ENCODE peak calls at places on chromosomes 11 and 22, in ten cellular contexts. T is AG09319, P is spleen, K is T-cell, S is fibroblast of the conjunctiva, U is mesenchymal stem cell, O is left lung, W is NCI-H69, F is T-helper 22 cell, G is HCT116. C is an unnamed sample.

GRCh38 chr11:68386331-68386978 is 74.1 kb downstream of the LRP5 start:
- DNase-seq in T (no peak), P (no peak), K (no peak), S (no peak), U (no peak), O (peak), W (no peak), F (no peak), G (peak), C (no peak)

GRCh38 chr11:21514298-21514697 is 678.6 kb upstream of the ANO5 start:
- DNase-seq in T (no peak), P (no peak), K (no peak), S (no peak), U (no peak), O (no peak), W (peak), F (no peak), G (no peak), C (no peak)

GRCh38 chr11:48081151-48082010 is 101.0 kb downstream of the PTPRJ start:
- DNase-seq in T (no peak), P (peak), K (peak), S (no peak), U (peak), O (no peak), W (no peak), F (no peak), G (no peak), C (peak)

GRCh38 chr11:8111636-8112035 is 30.6 kb downstream of the TUB start:
- DNase-seq in T (no peak), P (peak), K (no peak), S (no peak), U (no peak), O (no peak), W (no peak), F (no peak), G (no peak), C (no peak)

GRCh38 chr11:123363556-123363955 is 66.5 kb upstream of the GRAMD1B start:
- DNase-seq in T (no peak), P (no peak), K (no peak), S (no peak), U (no peak), O (no peak), W (no peak), F (no peak), G (no peak), C (peak)

GRCh38 chr11:33699515-33700424 is 856 bp downstream of the C11orf91 start:
- DNase-seq in T (no peak), P (no peak), K (no peak), S (no peak), U (no peak), O (no peak), W (peak), F (no peak), G (no peak), C (peak)

GRCh38 chr22:27196483-27196882 is 539.1 kb downstream of the MIAT start:
- DNase-seq in T (no peak), P (no peak), K (no peak), S (no peak), U (no peak), O (no peak), W (no peak), F (no peak), G (no peak), C (no peak)

GRCh38 chr22:42820075-42820763 is 36.9 kb downstream of the ARFGAP3 start:
- DNase-seq in T (peak), P (no peak), K (no peak), S (peak), U (peak), O (no peak), W (peak), F (no peak), G (no peak), C (peak)

GRCh38 chr11:124894606-124895430 is 2.8 kb downstream of the ROBO4 start:
- DNase-seq in T (no peak), P (no peak), K (no peak), S (no peak), U (no peak), O (no peak), W (no peak), F (no peak), G (no peak), C (peak)

GRCh38 chr11:99535819-99536218 is 515.1 kb downstream of the CNTN5 start:
- DNase-seq in T (no peak), P (no peak), K (no peak), S (no peak), U (no peak), O (no peak), W (no peak), F (no peak), G (no peak), C (no peak)

GRCh38 chr11:130652671-130653335 is 204.4 kb downstream of the ADAMTS15 start:
- DNase-seq in T (peak), P (no peak), K (no peak), S (peak), U (peak), O (no peak), W (no peak), F (no peak), G (no peak), C (peak)

GRCh38 chr22:21832291-21833290 is 34.9 kb downstream of the MAPK1 start:
- DNase-seq in T (no peak), P (no peak), K (no peak), S (no peak), U (no peak), O (no peak), W (no peak), F (no peak), G (no peak), C (peak)

GRCh38 chr11:113316251-113316650 is 1.9 kb downstream of the TTC12 start:
- DNase-seq in T (no peak), P (no peak), K (no peak), S (no peak), U (no peak), O (no peak), W (peak), F (no peak), G (no peak), C (no peak)